ENCODE peak calls at places on chromosomes 1 and 21, in nine cellular contexts. One of them, this sample, is unnamed.

GRCh38 chr1:162215902-162216301 is 146.4 kb downstream of the NOS1AP start:
- ATAC-seq in naive thymus-derived CD8-positive, alpha-beta T cell: no peak
- ATAC-seq in gastroesophageal sphincter: no peak
- ATAC-seq in activated naive CD8-positive, alpha-beta T cell treated with anti-CD3 and anti-CD28 coated beads, Interleukin-2, amount 50 U/mL, for 24 hours: no peak
- ATAC-seq in IMR-90: no peak
- ATAC-seq in aorta: no peak
- ATAC-seq in stimulated activated effector memory CD8-positive, alpha-beta T cell treated with anti-CD3 and anti-CD28 coated beads, Interleukin-12 subunit alpha, Interleukin-12 subunit beta, amount 100 ng/mL, for 72 hours: no peak
- ATAC-seq in naive B cell: no peak
- ATAC-seq in pancreas: peak
- ATAC-seq in this sample: no peak

GRCh38 chr21:46619846-46620245 is 15.0 kb upstream of the S100B start:
- ATAC-seq in naive thymus-derived CD8-positive, alpha-beta T cell: no peak
- ATAC-seq in gastroesophageal sphincter: no peak
- ATAC-seq in activated naive CD8-positive, alpha-beta T cell treated with anti-CD3 and anti-CD28 coated beads, Interleukin-2, amount 50 U/mL, for 24 hours: no peak
- ATAC-seq in IMR-90: no peak
- ATAC-seq in aorta: no peak
- ATAC-seq in stimulated activated effector memory CD8-positive, alpha-beta T cell treated with anti-CD3 and anti-CD28 coated beads, Interleukin-12 subunit alpha, Interleukin-12 subunit beta, amount 100 ng/mL, for 72 hours: no peak
- ATAC-seq in naive B cell: no peak
- ATAC-seq in pancreas: no peak
- ATAC-seq in this sample: no peak

GRCh38 chr1:68338107-68338506 is 105.8 kb upstream of the WLS start:
- ATAC-seq in naive thymus-derived CD8-positive, alpha-beta T cell: no peak
- ATAC-seq in gastroesophageal sphincter: no peak
- ATAC-seq in activated naive CD8-positive, alpha-beta T cell treated with anti-CD3 and anti-CD28 coated beads, Interleukin-2, amount 50 U/mL, for 24 hours: no peak
- ATAC-seq in IMR-90: no peak
- ATAC-seq in aorta: no peak
- ATAC-seq in stimulated activated effector memory CD8-positive, alpha-beta T cell treated with anti-CD3 and anti-CD28 coated beads, Interleukin-12 subunit alpha, Interleukin-12 subunit beta, amount 100 ng/mL, for 72 hours: no peak
- ATAC-seq in naive B cell: no peak
- ATAC-seq in pancreas: no peak
- ATAC-seq in this sample: no peak

GRCh38 chr1:64387382-64388066 is 82.4 kb upstream of the CACHD1 start:
- ATAC-seq in naive thymus-derived CD8-positive, alpha-beta T cell: no peak
- ATAC-seq in gastroesophageal sphincter: no peak
- ATAC-seq in activated naive CD8-positive, alpha-beta T cell treated with anti-CD3 and anti-CD28 coated beads, Interleukin-2, amount 50 U/mL, for 24 hours: no peak
- ATAC-seq in IMR-90: no peak
- ATAC-seq in aorta: no peak
- ATAC-seq in stimulated activated effector memory CD8-positive, alpha-beta T cell treated with anti-CD3 and anti-CD28 coated beads, Interleukin-12 subunit alpha, Interleukin-12 subunit beta, amount 100 ng/mL, for 72 hours: no peak
- ATAC-seq in naive B cell: no peak
- ATAC-seq in pancreas: no peak
- ATAC-seq in this sample: no peak

GRCh38 chr1:202210370-202210769 is 16.8 kb downstream of the LGR6 start:
- ATAC-seq in naive thymus-derived CD8-positive, alpha-beta T cell: no peak
- ATAC-seq in gastroesophageal sphincter: no peak
- ATAC-seq in activated naive CD8-positive, alpha-beta T cell treated with anti-CD3 and anti-CD28 coated beads, Interleukin-2, amount 50 U/mL, for 24 hours: no peak
- ATAC-seq in IMR-90: no peak
- ATAC-seq in aorta: no peak
- ATAC-seq in stimulated activated effector memory CD8-positive, alpha-beta T cell treated with anti-CD3 and anti-CD28 coated beads, Interleukin-12 subunit alpha, Interleukin-12 subunit beta, amount 100 ng/mL, for 72 hours: peak
- ATAC-seq in naive B cell: no peak
- ATAC-seq in pancreas: no peak
- ATAC-seq in this sample: peak

GRCh38 chr1:6325482-6325881 is 64.6 kb upstream of the GPR153 start:
- ATAC-seq in naive thymus-derived CD8-positive, alpha-beta T cell: no peak
- ATAC-seq in gastroesophageal sphincter: no peak
- ATAC-seq in activated naive CD8-positive, alpha-beta T cell treated with anti-CD3 and anti-CD28 coated beads, Interleukin-2, amount 50 U/mL, for 24 hours: no peak
- ATAC-seq in IMR-90: no peak
- ATAC-seq in aorta: no peak
- ATAC-seq in stimulated activated effector memory CD8-positive, alpha-beta T cell treated with anti-CD3 and anti-CD28 coated beads, Interleukin-12 subunit alpha, Interleukin-12 subunit beta, amount 100 ng/mL, for 72 hours: no peak
- ATAC-seq in naive B cell: no peak
- ATAC-seq in pancreas: no peak
- ATAC-seq in this sample: no peak

GRCh38 chr1:232440325-232441059 is 189.4 kb downstream of the SIPA1L2 start:
- ATAC-seq in naive thymus-derived CD8-positive, alpha-beta T cell: no peak
- ATAC-seq in gastroesophageal sphincter: no peak
- ATAC-seq in activated naive CD8-positive, alpha-beta T cell treated with anti-CD3 and anti-CD28 coated beads, Interleukin-2, amount 50 U/mL, for 24 hours: peak
- ATAC-seq in IMR-90: no peak
- ATAC-seq in aorta: no peak
- ATAC-seq in stimulated activated effector memory CD8-positive, alpha-beta T cell treated with anti-CD3 and anti-CD28 coated beads, Interleukin-12 subunit alpha, Interleukin-12 subunit beta, amount 100 ng/mL, for 72 hours: no peak
- ATAC-seq in naive B cell: no peak
- ATAC-seq in pancreas: no peak
- ATAC-seq in this sample: no peak

GRCh38 chr1:58566339-58566738 is 10.7 kb downstream of the TACSTD2 start:
- ATAC-seq in naive thymus-derived CD8-positive, alpha-beta T cell: no peak
- ATAC-seq in gastroesophageal sphincter: no peak
- ATAC-seq in activated naive CD8-positive, alpha-beta T cell treated with anti-CD3 and anti-CD28 coated beads, Interleukin-2, amount 50 U/mL, for 24 hours: no peak
- ATAC-seq in IMR-90: no peak
- ATAC-seq in aorta: no peak
- ATAC-seq in stimulated activated effector memory CD8-positive, alpha-beta T cell treated with anti-CD3 and anti-CD28 coated beads, Interleukin-12 subunit alpha, Interleukin-12 subunit beta, amount 100 ng/mL, for 72 hours: no peak
- ATAC-seq in naive B cell: no peak
- ATAC-seq in pancreas: no peak
- ATAC-seq in this sample: no peak

GRCh38 chr1:37071829-37072228 is 37.5 kb upstream of the GRIK3 start:
- ATAC-seq in naive thymus-derived CD8-positive, alpha-beta T cell: no peak
- ATAC-seq in gastroesophageal sphincter: no peak
- ATAC-seq in activated naive CD8-positive, alpha-beta T cell treated with anti-CD3 and anti-CD28 coated beads, Interleukin-2, amount 50 U/mL, for 24 hours: no peak
- ATAC-seq in IMR-90: no peak
- ATAC-seq in aorta: no peak
- ATAC-seq in stimulated activated effector memory CD8-positive, alpha-beta T cell treated with anti-CD3 and anti-CD28 coated beads, Interleukin-12 subunit alpha, Interleukin-12 subunit beta, amount 100 ng/mL, for 72 hours: no peak
- ATAC-seq in naive B cell: no peak
- ATAC-seq in pancreas: no peak
- ATAC-seq in this sample: no peak

GRCh38 chr1:41851589-41851988 is 67.1 kb downstream of the HIVEP3 start:
- ATAC-seq in naive thymus-derived CD8-positive, alpha-beta T cell: no peak
- ATAC-seq in gastroesophageal sphincter: no peak
- ATAC-seq in activated naive CD8-positive, alpha-beta T cell treated with anti-CD3 and anti-CD28 coated beads, Interleukin-2, amount 50 U/mL, for 24 hours: no peak
- ATAC-seq in IMR-90: peak
- ATAC-seq in aorta: no peak
- ATAC-seq in stimulated activated effector memory CD8-positive, alpha-beta T cell treated with anti-CD3 and anti-CD28 coated beads, Interleukin-12 subunit alpha, Interleukin-12 subunit beta, amount 100 ng/mL, for 72 hours: no peak
- ATAC-seq in naive B cell: peak
- ATAC-seq in pancreas: no peak
- ATAC-seq in this sample: peak

GRCh38 chr1:82927753-82928152 is 1071.2 kb downstream of the TTLL7 start:
- ATAC-seq in naive thymus-derived CD8-positive, alpha-beta T cell: no peak
- ATAC-seq in gastroesophageal sphincter: no peak
- ATAC-seq in activated naive CD8-positive, alpha-beta T cell treated with anti-CD3 and anti-CD28 coated beads, Interleukin-2, amount 50 U/mL, for 24 hours: no peak
- ATAC-seq in IMR-90: no peak
- ATAC-seq in aorta: no peak
- ATAC-seq in stimulated activated effector memory CD8-positive, alpha-beta T cell treated with anti-CD3 and anti-CD28 coated beads, Interleukin-12 subunit alpha, Interleukin-12 subunit beta, amount 100 ng/mL, for 72 hours: no peak
- ATAC-seq in naive B cell: no peak
- ATAC-seq in pancreas: no peak
- ATAC-seq in this sample: no peak

GRCh38 chr1:157820299-157820698 is 379 bp upstream of the FCRL1 start:
- ATAC-seq in naive thymus-derived CD8-positive, alpha-beta T cell: no peak
- ATAC-seq in gastroesophageal sphincter: no peak
- ATAC-seq in activated naive CD8-positive, alpha-beta T cell treated with anti-CD3 and anti-CD28 coated beads, Interleukin-2, amount 50 U/mL, for 24 hours: no peak
- ATAC-seq in IMR-90: no peak
- ATAC-seq in aorta: no peak
- ATAC-seq in stimulated activated effector memory CD8-positive, alpha-beta T cell treated with anti-CD3 and anti-CD28 coated beads, Interleukin-12 subunit alpha, Interleukin-12 subunit beta, amount 100 ng/mL, for 72 hours: no peak
- ATAC-seq in naive B cell: peak
- ATAC-seq in pancreas: no peak
- ATAC-seq in this sample: no peak

GRCh38 chr1:115837762-115838421 is 3.0 kb downstream of the NHLH2 start:
- ATAC-seq in naive thymus-derived CD8-positive, alpha-beta T cell: no peak
- ATAC-seq in gastroesophageal sphincter: no peak
- ATAC-seq in activated naive CD8-positive, alpha-beta T cell treated with anti-CD3 and anti-CD28 coated beads, Interleukin-2, amount 50 U/mL, for 24 hours: no peak
- ATAC-seq in IMR-90: no peak
- ATAC-seq in aorta: peak
- ATAC-seq in stimulated activated effector memory CD8-positive, alpha-beta T cell treated with anti-CD3 and anti-CD28 coated beads, Interleukin-12 subunit alpha, Interleukin-12 subunit beta, amount 100 ng/mL, for 72 hours: no peak
- ATAC-seq in naive B cell: no peak
- ATAC-seq in pancreas: no peak
- ATAC-seq in this sample: no peak

GRCh38 chr1:204320413-204320812 is 39.3 kb downstream of the PLEKHA6 start:
- ATAC-seq in naive thymus-derived CD8-positive, alpha-beta T cell: no peak
- ATAC-seq in gastroesophageal sphincter: no peak
- ATAC-seq in activated naive CD8-positive, alpha-beta T cell treated with anti-CD3 and anti-CD28 coated beads, Interleukin-2, amount 50 U/mL, for 24 hours: peak
- ATAC-seq in IMR-90: peak
- ATAC-seq in aorta: peak
- ATAC-seq in stimulated activated effector memory CD8-positive, alpha-beta T cell treated with anti-CD3 and anti-CD28 coated beads, Interleukin-12 subunit alpha, Interleukin-12 subunit beta, amount 100 ng/mL, for 72 hours: peak
- ATAC-seq in naive B cell: no peak
- ATAC-seq in pancreas: no peak
- ATAC-seq in this sample: no peak

GRCh38 chr1:160251006-160251405 is 11.3 kb downstream of the DCAF8 start:
- ATAC-seq in naive thymus-derived CD8-positive, alpha-beta T cell: no peak
- ATAC-seq in gastroesophageal sphincter: no peak
- ATAC-seq in activated naive CD8-positive, alpha-beta T cell treated with anti-CD3 and anti-CD28 coated beads, Interleukin-2, amount 50 U/mL, for 24 hours: no peak
- ATAC-seq in IMR-90: no peak
- ATAC-seq in aorta: no peak
- ATAC-seq in stimulated activated effector memory CD8-positive, alpha-beta T cell treated with anti-CD3 and anti-CD28 coated beads, Interleukin-12 subunit alpha, Interleukin-12 subunit beta, amount 100 ng/mL, for 72 hours: no peak
- ATAC-seq in naive B cell: no peak
- ATAC-seq in pancreas: no peak
- ATAC-seq in this sample: no peak

This sample was measured in SK-N-SH treated with all-trans-retinoic acid at 6 μM for 48 hours.